ENCODE peak calls at places on chromosome 17, in seven cellular contexts. T, U, P, Y, H, Z and M are unnamed samples.

GRCh38 chr17:55561973-55562495 is 50.8 kb upstream of the SMIM36 start:
- DNase-seq in H (no peak), Y (no peak), T (no peak), U (no peak), Z (no peak), P (no peak), M (no peak)

GRCh38 chr17:1180958-1181768 is 1.4 kb upstream of the ABR start:
- DNase-seq in T (no peak), H (peak; percentile 89), Z (no peak), P (no peak), Y (no peak), U (peak; percentile 85), M (no peak)

GRCh38 chr17:77491921-77492445 is 351.2 kb downstream of the SEC14L1 start:
- DNase-seq in Y (peak; percentile 67), Z (no peak), U (peak; percentile 75), T (no peak), H (peak; percentile 84), P (no peak), M (no peak)

GRCh38 chr17:67105213-67105612 is 60.9 kb downstream of the CACNG1 start:
- DNase-seq in H (no peak), U (no peak), Z (no peak), Y (no peak), T (peak; percentile 4), P (peak; percentile 70), M (peak; percentile 68)

GRCh38 chr17:79757140-79757745 is 20.7 kb upstream of the CBX2 start:
- DNase-seq in T (no peak), H (no peak), P (no peak), U (no peak), Y (no peak), Z (no peak), M (no peak)

GRCh38 chr17:78899361-78900260 is 3.4 kb downstream of the CEP295NL start:
- DNase-seq in Y (peak; percentile 91), U (no peak), H (no peak), P (no peak), T (peak; percentile 59), Z (peak; percentile 66), M (peak; percentile 26)

GRCh38 chr17:18921912-18922451 is 30.0 kb upstream of the SLC5A10 start:
- DNase-seq in Y (no peak), H (no peak), Z (no peak), P (no peak), U (peak; percentile 64), T (peak; percentile 24), M (peak; percentile 56)

GRCh38 chr17:29592850-29593545 is at the start of gene ANKRD13B:
- DNase-seq in T (no peak), P (no peak), H (peak; percentile 90), U (peak; percentile 77), Z (peak; percentile 44), Y (no peak), M (no peak)

GRCh38 chr17:72702998-72703397 is 389.5 kb downstream of the SLC39A11 start:
- DNase-seq in T (no peak), Y (no peak), U (no peak), Z (no peak), H (no peak), P (peak; percentile 76), M (peak; percentile 41)

GRCh38 chr17:58335061-58335731 is 6.6 kb upstream of the TSPOAP1 start:
- DNase-seq in H (peak; percentile 83), U (no peak), P (no peak), Y (no peak), T (no peak), Z (no peak), M (no peak)

GRCh38 chr17:17128476-17129075 is 77.6 kb downstream of the PLD6 start:
- DNase-seq in H (peak; percentile 45), P (no peak), U (no peak), Z (no peak), T (no peak), Y (no peak), M (no peak)

GRCh38 chr17:36755586-36755985 is 154.2 kb downstream of the MRM1 start:
- DNase-seq in U (peak; percentile 52), P (peak; percentile 18), H (peak; percentile 48), Z (no peak), Y (no peak), T (no peak), M (peak; percentile 4)

GRCh38 chr17:73800893-73801292 is 156.6 kb upstream of the SDK2 start:
- DNase-seq in Z (no peak), P (no peak), U (no peak), H (no peak), Y (no peak), T (no peak), M (no peak)

GRCh38 chr17:69046130-69046807 is 14.5 kb downstream of the ABCA9 start:
- DNase-seq in P (no peak), Z (no peak), H (no peak), U (no peak), Y (no peak), T (no peak), M (peak; percentile 35)

GRCh38 chr17:76674600-76674999 is 31.0 kb upstream of the ST6GALNAC1 start:
- DNase-seq in T (no peak), Y (no peak), Z (no peak), H (no peak), U (peak; percentile 2), P (no peak), M (no peak)

GRCh38 chr17:72613411-72614292 is 478.8 kb downstream of the SLC39A11 start:
- DNase-seq in Z (no peak), T (peak; percentile 75), P (peak; percentile 90), Y (no peak), H (no peak), U (no peak), M (peak; percentile 30)

GRCh38 chr17:76528528-76529223 is 8.8 kb downstream of the CYGB start:
- DNase-seq in Y (peak; percentile 77), U (no peak), Z (peak; percentile 64), H (peak; percentile 84), P (no peak), T (no peak), M (peak; percentile 60)

GRCh38 chr17:66775881-66776400 is 59.0 kb upstream of the CACNG5 start:
- DNase-seq in Z (no peak), P (no peak), H (no peak), Y (no peak), T (no peak), U (no peak), M (no peak)

GRCh38 chr17:1797323-1797722 is 32.4 kb downstream of the SMYD4 start:
- DNase-seq in P (no peak), T (no peak), U (no peak), H (no peak), Y (no peak), Z (no peak), M (no peak)

GRCh38 chr17:39462644-39463375 is 1.5 kb downstream of the CDK12 start:
- DNase-seq in H (peak; percentile 78), Y (peak; percentile 63), Z (no peak), U (no peak), T (no peak), P (peak; percentile 17), M (no peak)

GRCh38 chr17:9370464-9370863 is 205.2 kb downstream of the STX8 start:
- DNase-seq in T (no peak), Y (no peak), U (no peak), P (peak; percentile 59), H (no peak), Z (no peak), M (peak; percentile 63)

GRCh38 chr17:299546-299945 is 53.1 kb downstream of the RPH3AL start:
- DNase-seq in Z (no peak), T (no peak), H (peak; percentile 45), U (no peak), P (no peak), Y (no peak), M (no peak)

GRCh38 chr17:73210002-73210678 is 17.3 kb downstream of the COG1 start:
- DNase-seq in H (no peak), P (no peak), U (no peak), T (peak; percentile 29), Y (no peak), Z (no peak), M (peak; percentile 22)

GRCh38 chr17:29590261-29590978 is 972 bp upstream of the GIT1 start:
- DNase-seq in T (peak; percentile 56), U (no peak), P (no peak), Z (peak; percentile 15), Y (no peak), H (peak; percentile 82), M (peak; percentile 36)

GRCh38 chr17:40307691-40308289 is 1.2 kb upstream of the RARA start:
- DNase-seq in Z (no peak), P (no peak), H (peak; percentile 83), T (no peak), Y (no peak), U (no peak), M (peak; percentile 51)

GRCh38 chr17:65194670-65195334 is 57.6 kb downstream of the RGS9 start:
- DNase-seq in Z (no peak), T (no peak), Y (no peak), H (no peak), P (no peak), U (no peak), M (peak; percentile 24)
- TF ChIP-seq CTCF in Z (no peak), T (no peak), Y (no peak), H (no peak), P (no peak), U (no peak), M (no peak)

DNA sequence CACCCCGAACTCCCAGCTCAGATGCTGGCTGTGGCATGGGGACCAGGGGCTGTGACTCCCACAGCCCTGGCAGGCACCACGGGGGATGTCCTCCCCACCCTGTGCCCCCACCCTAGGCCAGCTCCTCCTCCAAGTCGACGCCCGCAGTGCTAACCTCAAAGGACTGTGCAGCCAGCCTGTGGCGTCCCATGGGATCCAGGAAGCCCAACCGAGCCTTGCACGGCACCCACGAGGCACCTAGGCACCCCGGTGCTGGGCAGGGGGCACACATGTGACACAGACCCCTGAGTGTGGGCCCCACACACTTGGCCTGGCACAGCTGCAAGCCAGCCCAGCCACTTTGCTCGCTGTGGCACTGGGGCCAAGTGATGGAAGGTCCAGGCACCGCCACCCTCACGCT is 3.9 kb downstream of the GCGR start:
- DNase-seq in P (no peak), U (no peak), Z (no peak), Y (no peak), T (no peak), H (no peak), M (no peak)
- TF ChIP-seq CTCF in P (no peak), U (no peak), Z (no peak), Y (no peak), T (no peak), H (no peak), M (no peak)

DNA sequence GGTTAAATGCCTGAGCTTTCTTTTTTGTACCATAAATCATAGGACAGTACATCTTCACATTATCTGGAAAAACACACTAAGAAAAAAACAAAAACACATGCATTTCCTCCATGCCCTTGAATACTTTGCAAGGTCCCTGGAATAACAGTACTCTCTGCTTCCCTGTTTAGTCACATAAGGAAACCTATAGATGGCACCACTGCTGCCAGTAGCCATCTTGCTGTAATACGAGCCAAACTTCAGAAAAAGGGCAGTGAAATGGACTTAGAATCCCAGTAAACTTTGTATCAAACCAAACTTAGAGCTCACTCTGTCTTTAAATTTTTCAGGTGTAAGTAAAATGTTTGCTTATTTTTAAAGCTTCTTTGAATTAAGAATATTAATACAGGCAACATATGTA is 435.5 kb downstream of the KCNJ2 start:
- DNase-seq in Y (no peak), H (no peak), T (no peak), Z (no peak), U (no peak), P (no peak), M (no peak)
- TF ChIP-seq CTCF in Y (no peak), H (no peak), T (no peak), Z (no peak), U (no peak), P (no peak), M (no peak)

DNA sequence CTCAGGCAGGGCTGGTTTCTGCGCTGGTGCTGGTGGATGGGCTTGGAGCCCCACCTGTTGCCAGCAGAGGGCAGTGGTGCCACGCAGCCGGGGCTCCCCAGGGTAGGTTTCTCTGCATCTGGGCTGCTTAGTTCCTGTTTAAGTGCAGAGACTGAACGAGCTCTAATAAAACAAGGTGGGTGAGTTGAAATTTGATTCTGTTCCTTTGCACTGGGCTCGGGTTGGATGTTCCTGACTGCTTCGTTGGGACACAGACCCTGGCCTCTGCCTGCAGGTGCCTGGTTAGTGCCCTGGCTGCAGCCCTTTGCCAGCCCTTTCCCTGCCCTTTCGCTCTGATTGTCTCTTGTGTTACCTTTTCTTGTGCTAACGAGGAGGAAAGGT is 30.0 kb downstream of the TBCD start:
- DNase-seq in H (peak; percentile 97), U (peak; percentile 93), Y (peak; percentile 88), P (peak; percentile 62), Z (peak; percentile 79), T (peak; percentile 90), M (peak; percentile 78)
- TF ChIP-seq CTCF in H (peak; percentile 99), U (peak; percentile 88), Y (peak; percentile 96), P (peak; percentile 91), Z (peak; percentile 86), T (peak; percentile 97), M (peak; percentile 99)